ENCODE peak calls at places on chromosomes 13 and 19, in ten cellular contexts. O is HFFc6, V is prostate gland, Y is AG10803, D is right atrium auricular region, E is nephron progenitor cell, G is cardiac muscle cell, Q is Panc1, P is fibroblast of lung, K is thoracic aorta. R is an unnamed sample.

GRCh38 chr19:9793051-9793591 is 24.6 kb upstream of the ZNF846 start:
- DNase-seq in O (no peak), E (no peak), Q (no peak), K (peak), G (no peak), D (peak), V (no peak), Y (peak), P (peak), R (no peak)

GRCh38 chr13:44300895-44301638 is 72.6 kb upstream of the SERP2 start:
- DNase-seq in E (no peak), O (peak), V (peak), K (no peak), Y (peak), P (peak), D (no peak), Q (no peak), G (peak), R (peak)

GRCh38 chr19:5591476-5591875 is 23.7 kb upstream of the TINCR start:
- DNase-seq in Q (no peak), V (no peak), Y (no peak), D (no peak), E (no peak), G (no peak), P (no peak), O (no peak), K (no peak), R (no peak)

GRCh38 chr19:14478113-14478545 is 3.0 kb upstream of the PTGER1 start:
- DNase-seq in Y (no peak), G (no peak), O (no peak), D (no peak), V (no peak), K (no peak), E (no peak), Q (no peak), P (no peak), R (no peak)

GRCh38 chr19:42088471-42089190 is 12.7 kb downstream of the ZNF574 start:
- DNase-seq in D (no peak), Q (no peak), Y (peak), K (no peak), E (no peak), G (no peak), P (peak), V (no peak), O (peak), R (no peak)

GRCh38 chr13:38705351-38705750 is 18.5 kb downstream of the FREM2 start:
- DNase-seq in K (no peak), G (no peak), D (no peak), O (no peak), V (no peak), Q (no peak), P (no peak), E (no peak), Y (no peak), R (no peak)

GRCh38 chr13:87942204-87942603 is 271.0 kb downstream of the SLITRK5 start:
- DNase-seq in Q (no peak), P (peak), V (no peak), O (no peak), E (no peak), G (no peak), Y (no peak), K (no peak), D (no peak), R (no peak)

GRCh38 chr19:22616659-22617058 is 17.5 kb upstream of the ZNF492 start:
- DNase-seq in Y (no peak), O (no peak), K (no peak), E (no peak), P (no peak), Q (no peak), G (no peak), D (no peak), V (no peak), R (no peak)

GRCh38 chr13:102697929-102698648 is 3.2 kb upstream of the METTL21C start:
- DNase-seq in K (no peak), Y (no peak), D (no peak), E (no peak), P (no peak), Q (no peak), O (no peak), V (no peak), G (no peak), R (no peak)

GRCh38 chr19:18915639-18916038 is 3.5 kb downstream of the COPE start:
- DNase-seq in P (peak), G (peak), K (no peak), V (no peak), Y (peak), O (peak), Q (no peak), D (no peak), E (peak), R (no peak)

GRCh38 chr13:33213797-33214196 is 71.8 kb downstream of the STARD13 start:
- DNase-seq in O (no peak), Y (no peak), K (no peak), V (peak), D (no peak), Q (no peak), G (no peak), E (no peak), P (peak), R (no peak)

GRCh38 chr19:42086770-42087550 is 11.0 kb downstream of the ZNF574 start:
- DNase-seq in Q (no peak), V (no peak), O (no peak), G (no peak), K (no peak), E (no peak), Y (no peak), P (peak), D (no peak), R (no peak)

GRCh38 chr19:6723738-6724137 is 3.3 kb upstream of the C3 start:
- DNase-seq in Y (peak), G (no peak), E (no peak), K (no peak), D (no peak), P (peak), V (no peak), Q (no peak), O (no peak), R (no peak)

GRCh38 chr13:98813993-98814392 is 61.5 kb upstream of the SLC15A1 start:
- DNase-seq in Q (no peak), K (no peak), O (peak), P (peak), D (no peak), G (no peak), Y (no peak), V (no peak), E (no peak), R (no peak)

GRCh38 chr19:19098703-19099632 is 35.2 kb downstream of the SLC25A42 start:
- DNase-seq in G (no peak), O (no peak), Q (no peak), D (no peak), K (no peak), E (no peak), V (no peak), Y (no peak), P (no peak), R (no peak)

GRCh38 chr19:55657004-55657747 is 2.3 kb downstream of the U2AF2 start:
- DNase-seq in E (no peak), Q (no peak), V (peak), D (no peak), O (no peak), G (no peak), P (no peak), Y (no peak), K (no peak), R (no peak)

GRCh38 chr19:19662866-19663291 is 597 bp downstream of the ATP13A1 start:
- DNase-seq in O (no peak), Y (no peak), P (no peak), E (no peak), G (no peak), Q (no peak), D (no peak), V (no peak), K (no peak), R (no peak)

GRCh38 chr19:46392252-46392801 is 21.0 kb downstream of the CCDC8 start:
- DNase-seq in D (no peak), Q (no peak), Y (peak), K (no peak), O (no peak), E (no peak), P (no peak), V (no peak), G (no peak), R (no peak)

GRCh38 chr19:58554494-58555368 is at the start of gene CHMP2A:
- DNase-seq in O (peak), Y (peak), V (peak), K (peak), P (peak), E (peak), D (peak), Q (peak), G (peak), R (peak)

GRCh38 chr19:19543640-19544039 is 5.6 kb downstream of the CILP2 start:
- DNase-seq in G (no peak), V (no peak), O (no peak), E (no peak), P (no peak), Q (no peak), K (no peak), D (no peak), Y (no peak), R (no peak)

GRCh38 chr13:28339419-28339818 is 155.5 kb downstream of the FLT1 start:
- DNase-seq in Q (no peak), G (no peak), V (no peak), P (peak), D (no peak), O (peak), E (no peak), K (no peak), Y (peak), R (no peak)

GRCh38 chr19:39307233-39307821 is 11.1 kb downstream of the IFNL1 start:
- DNase-seq in D (no peak), G (peak), E (peak), O (no peak), Q (no peak), V (no peak), K (no peak), P (no peak), Y (no peak), R (no peak)

GRCh38 chr19:6239401-6239844 is 40.4 kb downstream of the MLLT1 start:
- DNase-seq in V (no peak), Y (peak), E (no peak), Q (no peak), K (no peak), G (no peak), P (peak), D (no peak), O (no peak), R (no peak)

GRCh38 chr13:37453246-37453645 is 145.3 kb downstream of the POSTN start:
- DNase-seq in D (no peak), K (no peak), Q (no peak), P (peak), O (no peak), V (no peak), Y (peak), G (no peak), E (no peak), R (no peak)

GRCh38 chr19:45164577-45165335 is 4.0 kb upstream of the NKPD1 start:
- DNase-seq in O (peak), P (peak), V (peak), E (peak), D (peak), K (no peak), G (peak), Q (no peak), Y (peak), R (peak)

GRCh38 chr13:85197431-85197830 is 601.8 kb downstream of the SLITRK6 start:
- DNase-seq in P (no peak), O (no peak), V (no peak), E (no peak), Q (no peak), K (no peak), D (no peak), G (no peak), Y (no peak), R (no peak)

GRCh38 chr13:51324714-51325440 is 14.6 kb upstream of the SERPINE3 start:
- DNase-seq in D (no peak), K (no peak), Y (no peak), E (no peak), Q (no peak), P (no peak), V (no peak), O (no peak), G (no peak), R (no peak)

GRCh38 chr19:11200931-11201330 is 3.6 kb upstream of the KANK2 start:
- DNase-seq in P (no peak), E (no peak), D (no peak), G (no peak), Q (no peak), K (no peak), O (no peak), V (no peak), Y (no peak), R (no peak)

GRCh38 chr19:5093297-5093858 is 124.5 kb downstream of the KDM4B start:
- DNase-seq in G (no peak), Y (no peak), E (peak), K (no peak), P (no peak), Q (no peak), D (peak), V (no peak), O (no peak), R (no peak)

GRCh38 chr19:3125900-3126524 is 9.8 kb upstream of the GNA15 start:
- DNase-seq in V (no peak), P (peak), K (no peak), E (peak), G (peak), D (no peak), Y (peak), O (no peak), Q (peak), R (no peak)

GRCh38 chr13:26300140-26300539 is 46.2 kb downstream of the CDK8 start:
- DNase-seq in K (no peak), P (peak), D (no peak), Q (no peak), O (peak), E (no peak), Y (peak), V (no peak), G (no peak), R (peak)

GRCh38 chr13:96772426-96772825 is 221.8 kb downstream of the OXGR1 start:
- DNase-seq in E (no peak), Q (no peak), Y (no peak), K (no peak), O (no peak), V (no peak), D (no peak), P (no peak), G (no peak), R (no peak)

GRCh38 chr13:36887758-36888521 is 32.1 kb downstream of the SMAD9 start:
- DNase-seq in D (no peak), Q (no peak), G (no peak), V (no peak), K (no peak), O (no peak), P (peak), E (no peak), Y (no peak), R (no peak)

GRCh38 chr19:58021541-58022282 is 12.1 kb upstream of the ZSCAN1 start:
- DNase-seq in Q (no peak), P (peak), G (peak), O (no peak), Y (peak), V (peak), D (peak), K (peak), E (no peak), R (no peak)

GRCh38 chr13:94305033-94305432 is 174.4 kb downstream of the DCT start:
- DNase-seq in G (no peak), D (no peak), Y (no peak), K (no peak), V (no peak), P (no peak), E (no peak), Q (no peak), O (no peak), R (no peak)

GRCh38 chr13:31236211-31236786 is 36.5 kb downstream of the B3GLCT start:
- DNase-seq in V (no peak), O (peak), Y (peak), Q (no peak), K (no peak), D (no peak), E (no peak), G (peak), P (peak), R (no peak)

GRCh38 chr13:31234729-31235128 is 35.0 kb downstream of the B3GLCT start:
- DNase-seq in E (no peak), V (no peak), G (no peak), K (no peak), Y (no peak), D (no peak), P (no peak), O (no peak), Q (no peak), R (no peak)
- TF ChIP-seq CTCF in E (peak), V (no peak), G (peak), K (no peak), Y (peak), D (no peak), P (no peak), O (peak), Q (peak), R (peak)

GRCh38 chr19:47402504-47402903 is 16.8 kb downstream of the MEIS3 start:
- DNase-seq in Y (no peak), P (no peak), Q (no peak), O (no peak), K (no peak), D (no peak), V (no peak), E (no peak), G (no peak), R (no peak)
- TF ChIP-seq CTCF in Y (no peak), P (no peak), Q (no peak), O (no peak), K (no peak), D (no peak), V (no peak), E (no peak), G (no peak), R (no peak)

GRCh38 chr13:112055417-112056206 is 11.3 kb upstream of the SOX1 start:
- DNase-seq in Q (no peak), E (no peak), Y (no peak), V (no peak), K (no peak), G (no peak), O (no peak), P (no peak), D (no peak), R (no peak)
- TF ChIP-seq CTCF in Q (no peak), E (no peak), Y (no peak), V (no peak), K (no peak), G (no peak), O (no peak), P (no peak), D (no peak), R (no peak)

GRCh38 chr13:71879129-71879535 is 12.1 kb upstream of the DACH1 start:
- DNase-seq in P (peak), V (peak), G (peak), K (no peak), Q (peak), Y (no peak), O (no peak), D (no peak), E (peak), R (peak)
- TF ChIP-seq CTCF in P (peak), V (peak), G (peak), K (no peak), Q (peak), Y (peak), O (peak), D (no peak), E (peak), R (peak)

GRCh38 chr13:67299731-67300130 is 69.6 kb upstream of the PCDH9 start:
- DNase-seq in D (no peak), O (no peak), G (no peak), Q (no peak), E (no peak), K (no peak), V (no peak), Y (peak), P (peak), R (no peak)

GRCh38 chr13:67298297-67298696 is 68.2 kb upstream of the PCDH9 start:
- DNase-seq in O (no peak), Y (no peak), P (peak), V (no peak), G (no peak), D (no peak), E (no peak), Q (no peak), K (no peak), R (no peak)

GRCh38 chr13:67299072-67299635 is 69.0 kb upstream of the PCDH9 start:
- DNase-seq in G (no peak), P (peak), V (no peak), O (peak), K (no peak), Y (peak), Q (no peak), E (no peak), D (no peak), R (no peak)

DNA sequence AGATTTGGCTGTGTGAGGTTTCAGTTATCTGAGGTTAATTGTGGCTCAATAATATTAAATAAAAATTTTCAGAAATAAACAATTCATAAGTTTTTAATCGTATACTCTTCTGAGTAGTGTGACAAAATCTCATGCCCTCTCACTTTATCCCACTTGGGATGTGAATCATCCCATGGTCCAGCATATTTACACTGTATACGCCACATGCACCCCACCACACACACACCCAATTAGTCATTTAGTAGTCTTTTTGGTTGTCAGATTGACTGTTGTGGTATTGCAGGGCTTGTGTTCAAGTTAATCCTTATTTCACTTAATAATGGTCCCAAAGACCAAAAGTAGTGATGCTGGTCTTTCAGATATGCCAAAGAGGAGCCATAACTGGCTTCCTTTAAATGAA is 66.4 kb upstream of the PCDH9 start:
- DNase-seq in O (no peak), Q (no peak), P (peak), Y (peak), D (no peak), E (no peak), K (no peak), V (no peak), G (no peak), R (no peak)
- TF ChIP-seq CTCF in O (no peak), Q (no peak), P (no peak), Y (no peak), D (no peak), E (no peak), K (no peak), V (no peak), G (no peak), R (no peak)

GRCh38 chr19:1901940-1902404 is 3.2 kb upstream of the ADAT3 start:
- DNase-seq in G (no peak), Q (no peak), V (no peak), O (no peak), E (no peak), D (peak), K (no peak), P (no peak), Y (no peak), R (no peak)
- TF ChIP-seq CTCF in G (no peak), Q (no peak), V (no peak), O (no peak), E (no peak), D (no peak), K (no peak), P (no peak), Y (no peak), R (no peak)

GRCh38 chr13:41294914-41295313 is 16.2 kb upstream of the NAA16 start:
- DNase-seq in E (no peak), V (no peak), O (no peak), P (no peak), Y (no peak), K (no peak), D (no peak), Q (no peak), G (no peak), R (no peak)

GRCh38 chr13:41295973-41296372 is 15.1 kb upstream of the NAA16 start:
- DNase-seq in Q (no peak), P (no peak), E (no peak), D (no peak), O (no peak), V (no peak), K (no peak), G (no peak), Y (no peak), R (no peak)

GRCh38 chr13:41293272-41293671 is 17.8 kb upstream of the NAA16 start:
- DNase-seq in Q (no peak), K (no peak), P (no peak), O (no peak), V (no peak), D (no peak), Y (no peak), G (no peak), E (no peak), R (no peak)

GRCh38 chr13:41299316-41300094 is 11.6 kb upstream of the NAA16 start:
- DNase-seq in K (no peak), Y (no peak), V (no peak), G (no peak), Q (no peak), D (no peak), O (no peak), P (no peak), E (no peak), R (no peak)

GRCh38 chr13:41296879-41297646 is 14.0 kb upstream of the NAA16 start:
- DNase-seq in V (no peak), K (no peak), D (no peak), E (no peak), Y (no peak), P (no peak), G (no peak), O (no peak), Q (no peak), R (no peak)
- TF ChIP-seq CTCF in V (no peak), K (no peak), D (no peak), E (no peak), Y (no peak), P (no peak), G (no peak), O (no peak), Q (no peak), R (no peak)

DNA sequence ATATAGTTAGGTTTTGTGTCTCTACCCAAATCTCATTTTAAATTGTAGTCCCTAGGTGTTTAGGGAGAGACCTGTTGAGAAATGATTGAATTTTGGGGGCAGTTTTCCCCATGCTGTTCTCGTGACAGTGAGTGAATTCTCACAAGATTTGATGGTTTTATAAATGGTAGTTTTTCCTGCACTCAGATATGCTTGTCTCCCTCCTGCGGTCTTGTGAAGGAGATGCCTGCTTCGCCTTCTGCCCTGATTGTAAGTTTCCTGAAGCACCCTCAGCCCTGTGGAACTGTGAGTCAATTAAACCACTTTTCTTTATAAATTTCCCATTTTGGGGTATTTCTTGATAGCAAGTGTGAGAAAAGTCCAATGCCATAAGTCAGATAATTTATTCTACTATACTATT is 1977.5 kb upstream of the PCDH20 start:
- DNase-seq in K (no peak), Y (no peak), O (no peak), D (no peak), G (no peak), P (no peak), E (no peak), Q (no peak), V (no peak), R (no peak)
- TF ChIP-seq CTCF in K (no peak), Y (no peak), O (no peak), D (no peak), G (no peak), P (no peak), E (no peak), Q (no peak), V (no peak), R (no peak)